ENCODE peak calls at places on chromosomes 11 and 22, in nine cellular contexts. J is PC-9; T is psoas muscle; D is CD8-positive, alpha-beta memory T cell; U is heart right ventricle; M is thoracic aorta; Q is tibial nerve; E is right atrium auricular region; S is CD8-positive, alpha-beta T cell. R is an unnamed sample. For H3K4me1, the result is how much of the 10 kb centered on the place peaks cover.

GRCh38 chr11:63841554-63841953 is 2.6 kb downstream of the MARK2 start:
- DNase-seq in J (peak), T (no peak), D (peak), U (no peak), M (no peak), Q (no peak), E (no peak), S (no peak), R (no peak)

GRCh38 chr22:29167032-29167911 is 38.4 kb upstream of the EMID1 start:
- DNase-seq in J (no peak), T (no peak), D (no peak), U (no peak), M (no peak), Q (no peak), E (no peak), S (no peak), R (no peak)

GRCh38 chr22:30191049-30191701 is 55.4 kb downstream of the LIF start:
- DNase-seq in J (no peak), T (no peak), D (no peak), U (no peak), M (no peak), Q (no peak), E (no peak), S (no peak), R (no peak)

GRCh38 chr22:39528080-39528661 is 4.4 kb downstream of the RPS19BP1 start:
- DNase-seq in J (no peak), T (no peak), D (no peak), U (no peak), M (no peak), Q (no peak), E (no peak), S (no peak), R (no peak)

GRCh38 chr22:49021097-49021925 is 806.4 kb downstream of the BRD1 start:
- DNase-seq in J (no peak), T (no peak), D (no peak), U (no peak), M (no peak), Q (no peak), E (no peak), S (no peak), R (no peak)

GRCh38 chr11:76278526-76278925 is 72.2 kb upstream of the WNT11 start:
- DNase-seq in J (no peak), T (no peak), D (no peak), U (no peak), M (no peak), Q (no peak), E (no peak), S (no peak), R (no peak)

GRCh38 chr11:61056566-61056965 is 45.7 kb upstream of the CD5 start:
- DNase-seq in J (peak), T (no peak), D (no peak), U (no peak), M (no peak), Q (no peak), E (no peak), S (no peak), R (no peak)

GRCh38 chr11:56706486-56706885 is 7.6 kb downstream of the OR9G1 start:
- DNase-seq in J (no peak), T (no peak), D (no peak), U (no peak), M (no peak), Q (no peak), E (no peak), S (no peak), R (no peak)

GRCh38 chr11:86664930-86665329 is 7.5 kb downstream of the ME3 start:
- DNase-seq in J (no peak), T (no peak), D (no peak), U (no peak), M (no peak), Q (no peak), E (no peak), S (no peak), R (no peak)

GRCh38 chr11:45638051-45638450 is 27.4 kb downstream of the CHST1 start:
- DNase-seq in J (no peak), T (no peak), D (no peak), U (no peak), M (no peak), Q (no peak), E (no peak), S (no peak), R (no peak)

GRCh38 chr11:17142450-17142849 is 65.0 kb upstream of the RPS13 start:
- DNase-seq in J (no peak), T (no peak), D (no peak), U (no peak), M (no peak), Q (no peak), E (no peak), S (no peak), R (no peak)

GRCh38 chr22:39707816-39708215 is 137.3 kb downstream of the CACNA1I start:
- DNase-seq in J (no peak), T (no peak), D (no peak), U (no peak), M (no peak), Q (no peak), E (no peak), S (no peak), R (no peak)

GRCh38 chr11:35639591-35640179 is 21.4 kb downstream of the FJX1 start:
- DNase-seq in J (peak), T (no peak), D (no peak), U (no peak), M (no peak), Q (no peak), E (no peak), S (no peak), R (no peak)

GRCh38 chr11:71472941-71473792 is 20.2 kb downstream of the NADSYN1 start:
- DNase-seq in J (no peak), T (no peak), D (no peak), U (no peak), M (no peak), Q (no peak), E (no peak), S (no peak), R (no peak)

GRCh38 chr11:72443016-72443415 is 8.7 kb upstream of the CLPB start:
- DNase-seq in J (no peak), T (no peak), D (no peak), U (no peak), M (no peak), Q (no peak), E (no peak), S (no peak), R (no peak)

GRCh38 chr22:40118979-40119378 is 58.7 kb upstream of the TNRC6B start:
- DNase-seq in J (no peak), T (no peak), D (no peak), U (no peak), M (no peak), Q (no peak), E (no peak), S (no peak), R (no peak)

GRCh38 chr11:96045622-96046456 is 121.9 kb upstream of the MTMR2 start:
- DNase-seq in J (no peak), T (peak), D (no peak), U (peak), M (peak), Q (peak), E (peak), S (no peak), R (peak)

GRCh38 chr11:69448471-69449284 is 32.8 kb upstream of the LINC01488 start:
- DNase-seq in J (no peak), T (no peak), D (no peak), U (no peak), M (no peak), Q (no peak), E (no peak), S (no peak), R (no peak)

GRCh38 chr11:360326-361280 is 8.7 kb upstream of the B4GALNT4 start:
- DNase-seq in J (no peak), T (no peak), D (no peak), U (no peak), M (no peak), Q (no peak), E (no peak), S (no peak), R (no peak)

GRCh38 chr22:33932997-33933396 is 12.7 kb upstream of the LARGE1 start:
- DNase-seq in J (peak), T (no peak), D (no peak), U (no peak), M (no peak), Q (no peak), E (no peak), S (no peak), R (no peak)

GRCh38 chr22:38260760-38261477 is 11.9 kb downstream of the TMEM184B start:
- DNase-seq in J (no peak), T (no peak), D (no peak), U (no peak), M (no peak), Q (no peak), E (no peak), S (no peak), R (no peak)

GRCh38 chr11:12674571-12674935 is 332 bp downstream of the TEAD1 start:
- DNase-seq in J (no peak), T (peak), D (no peak), U (no peak), M (no peak), Q (no peak), E (no peak), S (no peak), R (peak)

GRCh38 chr11:115717215-115717584 is 213.0 kb upstream of the CADM1 start:
- DNase-seq in J (no peak), T (no peak), D (no peak), U (no peak), M (no peak), Q (no peak), E (no peak), S (no peak), R (peak)

GRCh38 chr11:4065086-4065485 is 29.5 kb upstream of the RRM1 start:
- DNase-seq in J (no peak), T (no peak), D (no peak), U (no peak), M (no peak), Q (no peak), E (no peak), S (no peak), R (no peak)

GRCh38 chr11:63882555-63883242 is 34.3 kb downstream of the RCOR2 start:
- DNase-seq in J (no peak), T (peak), D (peak), U (no peak), M (no peak), Q (no peak), E (no peak), S (no peak), R (no peak)

GRCh38 chr11:15071556-15072255 is 1.7 kb upstream of the CALCB start:
- DNase-seq in J (no peak), T (no peak), D (no peak), U (no peak), M (no peak), Q (no peak), E (no peak), S (no peak), R (no peak)

GRCh38 chr11:15073361-15074205 is at the start of gene CALCB:
- DNase-seq in J (no peak), T (no peak), D (peak), U (no peak), M (no peak), Q (no peak), E (no peak), S (peak), R (peak)

GRCh38 chr11:15072551-15073143 is 746 bp upstream of the CALCB start:
- DNase-seq in J (no peak), T (no peak), D (no peak), U (no peak), M (no peak), Q (no peak), E (no peak), S (no peak), R (no peak)

GRCh38 chr11:15075162-15075526 is 1.8 kb downstream of the CALCB start:
- DNase-seq in J (no peak), T (no peak), D (no peak), U (no peak), M (no peak), Q (no peak), E (no peak), S (no peak), R (no peak)

GRCh38 chr11:15074206-15075161 is 1.1 kb downstream of the CALCB start:
- DNase-seq in J (no peak), T (peak), D (peak), U (peak), M (peak), Q (peak), E (peak), S (peak), R (peak)
- H3K27ac ChIP-seq in J (no peak), T (no peak), D (no peak), U (no peak), M (no peak), Q (no peak), E (no peak), S (no peak), R (no peak)

DNA sequence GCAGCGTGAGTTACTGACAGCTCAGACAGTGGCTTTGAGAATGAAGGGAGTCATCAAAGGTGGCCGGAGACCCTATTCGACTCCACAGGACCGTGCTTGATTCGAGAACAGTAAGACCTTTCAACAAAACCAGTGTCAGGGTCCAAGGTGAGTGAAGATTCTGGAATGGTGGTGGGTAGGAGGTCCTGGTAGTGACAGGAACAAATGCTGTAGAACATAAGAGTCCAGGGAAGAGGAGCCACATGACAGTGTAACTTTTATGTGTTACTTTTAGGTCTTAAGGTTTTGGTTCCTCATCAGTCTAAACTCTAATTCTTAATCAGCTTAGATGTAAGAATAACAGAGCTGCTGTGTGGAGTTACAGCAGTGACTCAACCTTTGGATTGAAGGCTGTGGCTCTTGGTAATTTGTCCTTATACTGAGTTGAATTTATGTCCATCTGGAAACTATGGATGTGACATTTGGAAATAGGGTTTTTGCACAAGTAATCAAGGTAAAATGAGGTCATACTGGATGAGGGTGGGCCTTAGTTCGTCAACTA is 1.8 kb downstream of the TBC1D22A start:
- DNase-seq in J (no peak), T (no peak), D (no peak), U (no peak), M (no peak), Q (no peak), E (no peak), S (no peak), R (no peak)
- H3K4me1 ChIP-seq in J (under half), T (under half), D (under half), U (half or more), M (half or more), Q (under half), E (under half), S (under half), R (under half)

GRCh38 chr11:118819687-118820086 is 28.7 kb upstream of the DDX6 start:
- DNase-seq in J (no peak), T (no peak), D (no peak), U (no peak), M (no peak), Q (no peak), E (no peak), S (no peak), R (no peak)
- H3K27ac ChIP-seq in J (no peak), T (peak), D (no peak), U (peak), M (peak), Q (no peak), E (peak), S (no peak), R (no peak)

DNA sequence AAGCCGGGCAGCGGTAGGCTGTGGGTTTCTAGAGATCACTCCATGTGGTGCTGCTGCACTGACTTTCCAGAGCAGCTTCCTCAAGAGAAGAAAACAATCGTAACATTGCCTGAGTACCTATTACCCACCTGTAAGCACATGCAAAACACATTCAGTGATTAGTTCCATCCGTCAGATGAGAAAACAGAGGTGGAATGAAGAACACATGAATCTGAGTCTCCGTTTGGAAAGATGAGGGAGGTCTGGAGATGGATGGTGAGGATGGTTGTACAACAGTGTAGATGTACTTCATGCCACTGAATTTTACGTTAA is 7.5 kb upstream of the SLCO2B1 start:
- DNase-seq in J (no peak), T (no peak), D (no peak), U (no peak), M (no peak), Q (no peak), E (no peak), S (no peak), R (no peak)
- H3K4me1 ChIP-seq in J (under half), T (under half), D (under half), U (half or more), M (under half), Q (under half), E (under half), S (under half), R (under half)

GRCh38 chr11:67583319-67584204 is at the start of gene GSTP1:
- DNase-seq in J (peak), T (peak), D (peak), U (peak), M (peak), Q (peak), E (peak), S (peak), R (peak)

GRCh38 chr11:67577951-67578350 is 5.7 kb upstream of the GSTP1 start:
- DNase-seq in J (no peak), T (no peak), D (no peak), U (no peak), M (no peak), Q (no peak), E (no peak), S (no peak), R (no peak)

GRCh38 chr11:67582026-67582425 is 1.6 kb upstream of the GSTP1 start:
- DNase-seq in J (peak), T (no peak), D (no peak), U (no peak), M (no peak), Q (no peak), E (no peak), S (no peak), R (no peak)

GRCh38 chr11:67584205-67584880 is 731 bp downstream of the GSTP1 start:
- DNase-seq in J (peak), T (peak), D (peak), U (peak), M (no peak), Q (peak), E (peak), S (peak), R (peak)

GRCh38 chr11:67581469-67581868 is 2.1 kb upstream of the GSTP1 start:
- DNase-seq in J (peak), T (no peak), D (no peak), U (no peak), M (no peak), Q (no peak), E (no peak), S (no peak), R (no peak)
- H3K27ac ChIP-seq in J (peak), T (no peak), D (no peak), U (no peak), M (no peak), Q (no peak), E (no peak), S (no peak), R (no peak)

GRCh38 chr22:35752172-35752832 is 34.6 kb downstream of the APOL5 start:
- DNase-seq in J (no peak), T (no peak), D (no peak), U (no peak), M (no peak), Q (no peak), E (no peak), S (no peak), R (no peak)
- H3K4me1 ChIP-seq in J (under half), T (under half), D (under half), U (under half), M (under half), Q (under half), E (under half), S (under half), R (under half)

GRCh38 chr22:19734837-19735382 is 11.6 kb downstream of the GP1BB start:
- DNase-seq in J (no peak), T (no peak), D (no peak), U (no peak), M (no peak), Q (no peak), E (no peak), S (no peak), R (no peak)
- H3K27ac ChIP-seq in J (no peak), T (no peak), D (no peak), U (no peak), M (no peak), Q (no peak), E (no peak), S (no peak), R (no peak)